ENCODE peak calls at places on chromosomes 5 and 9, in five cellular contexts. Q is IMR-90, U is H9, J is mesendoderm, S is mesenchymal stem cell. D is an unnamed sample.

GRCh38 chr5:58816181-58816731 is 233.4 kb downstream of the RAB3C start:
- DNase-seq in Q (no peak), U (no peak), S (no peak), J (no peak), D (no peak)

GRCh38 chr5:171579162-171579561 is 159.7 kb downstream of the FGF18 start:
- DNase-seq in Q (no peak), U (no peak), S (no peak), J (no peak), D (no peak)

GRCh38 chr9:1647776-1648175 is 367.4 kb upstream of the SMARCA2 start:
- DNase-seq in J (peak), S (no peak), U (no peak), Q (no peak), D (no peak)

GRCh38 chr5:139637438-139638089 is 10.6 kb upstream of the CXXC5 start:
- DNase-seq in J (peak), U (peak), S (peak), Q (peak), D (no peak)

GRCh38 chr9:126036881-126037291 is 289.7 kb downstream of the PBX3 start:
- DNase-seq in S (no peak), Q (no peak), U (no peak), J (no peak), D (no peak)

GRCh38 chr5:20570486-20570885 is 582.5 kb upstream of the CDH18 start:
- DNase-seq in Q (no peak), S (no peak), U (no peak), J (no peak), D (no peak)

GRCh38 chr5:117332341-117332740 is 757.7 kb upstream of the SEMA6A start:
- DNase-seq in S (no peak), J (no peak), Q (no peak), U (no peak), D (no peak)

GRCh38 chr9:123431581-123431980 is 75.6 kb downstream of the CRB2 start:
- DNase-seq in S (no peak), Q (no peak), U (no peak), J (no peak), D (no peak)

GRCh38 chr9:136023401-136024225 is 62.4 kb upstream of the UBAC1 start:
- DNase-seq in S (no peak), J (no peak), U (peak), Q (peak), D (no peak)

GRCh38 chr5:38008198-38008597 is 168.4 kb upstream of the GDNF start:
- DNase-seq in S (no peak), U (no peak), Q (no peak), J (no peak), D (no peak)

GRCh38 chr9:126707083-126707482 is 93.4 kb downstream of the LMX1B start:
- DNase-seq in U (no peak), J (no peak), S (no peak), Q (no peak), D (no peak)

GRCh38 chr5:109485030-109485429 is 75.3 kb upstream of the PJA2 start:
- DNase-seq in Q (no peak), J (no peak), S (peak), U (no peak), D (no peak)

GRCh38 chr5:177346820-177347219 is 4.6 kb downstream of the LMAN2 start:
- DNase-seq in Q (peak), J (no peak), U (no peak), S (no peak), D (no peak)

GRCh38 chr5:177344891-177345290 is 6.6 kb downstream of the LMAN2 start:
- DNase-seq in S (no peak), J (no peak), Q (no peak), U (no peak), D (no peak)

GRCh38 chr5:177349362-177349647 is 2.2 kb downstream of the LMAN2 start:
- DNase-seq in U (no peak), Q (no peak), S (no peak), J (no peak), D (no peak)

GRCh38 chr5:177349762-177350161 is 1.7 kb downstream of the LMAN2 start:
- DNase-seq in U (no peak), J (no peak), S (no peak), Q (no peak), D (no peak)

GRCh38 chr5:177347699-177348098 is 3.8 kb downstream of the LMAN2 start:
- DNase-seq in Q (no peak), S (no peak), J (no peak), U (no peak), D (no peak)
- H3K4ac ChIP-seq in Q (no peak), S (no peak), J (no peak), U (no peak), D (no peak)

DNA sequence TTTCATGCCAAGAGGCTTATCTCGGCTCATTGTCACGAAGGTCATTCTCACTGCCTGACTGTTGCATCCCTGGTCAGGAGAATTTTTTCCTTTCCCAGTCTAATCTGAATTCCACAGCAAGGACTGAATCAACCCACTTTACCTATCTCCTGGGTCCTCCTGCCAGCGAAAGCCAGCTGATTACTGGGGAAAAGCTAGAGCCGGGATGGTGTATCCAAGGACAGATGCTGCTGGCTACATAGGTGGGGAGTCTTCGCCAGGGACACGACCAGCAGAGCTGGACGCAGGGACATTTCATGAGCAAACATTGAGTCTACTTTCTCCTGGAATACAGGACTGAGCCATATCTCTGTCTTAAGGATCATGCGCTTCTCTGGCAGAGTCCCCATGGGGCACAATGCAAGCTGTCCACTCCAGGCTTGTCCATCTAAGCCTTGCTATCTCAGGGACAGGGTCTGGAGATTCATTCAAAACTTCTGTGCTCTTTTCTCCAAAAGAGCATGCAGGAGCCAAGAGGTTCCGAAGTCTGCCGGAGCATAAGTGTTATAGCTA is 6.4 kb upstream of the HAND1 start:
- DNase-seq in J (no peak), S (peak), Q (no peak), U (no peak), D (peak)
- H3K4ac ChIP-seq in J (no peak), S (no peak), Q (no peak), U (no peak), D (no peak)

GRCh38 chr9:86282077-86282978 is at the start of gene ISCA1:
- DNase-seq in J (peak), Q (peak), U (peak), S (peak), D (peak)

GRCh38 chr9:86277072-86277471 is 5.3 kb downstream of the ISCA1 start:
- DNase-seq in S (no peak), Q (no peak), U (no peak), J (no peak), D (no peak)

GRCh38 chr9:86280580-86280979 is 1.8 kb downstream of the ISCA1 start:
- DNase-seq in Q (no peak), S (no peak), J (no peak), U (no peak), D (no peak)

GRCh38 chr9:86281577-86282076 is 711 bp downstream of the ISCA1 start:
- DNase-seq in Q (no peak), U (peak), S (no peak), J (peak), D (peak)

DNA sequence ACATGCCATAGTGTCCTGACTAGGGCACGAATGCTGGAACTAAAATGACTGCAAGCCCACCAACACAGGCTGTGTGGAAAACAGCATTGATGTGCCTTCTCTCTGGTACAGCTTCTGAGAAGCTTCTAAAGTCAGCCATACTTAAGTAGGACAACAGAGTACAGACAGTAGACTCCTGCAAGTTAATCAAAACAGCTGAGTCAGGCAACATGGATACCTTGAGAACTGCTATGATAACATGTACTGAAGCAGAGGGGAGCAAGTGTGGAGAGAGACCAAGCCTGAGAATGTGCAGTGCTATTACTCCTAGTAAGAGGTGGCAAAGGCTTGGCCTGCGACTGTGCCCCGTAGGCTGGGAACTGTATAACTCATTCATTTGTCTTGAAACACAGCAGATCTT is 2.5 kb downstream of the ISCA1 start:
- DNase-seq in J (no peak), S (no peak), Q (no peak), U (no peak), D (no peak)
- H3K4ac ChIP-seq in J (no peak), S (no peak), Q (no peak), U (no peak), D (no peak)

GRCh38 chr5:140690376-140690932 is 716 bp downstream of the HARS1 start:
- DNase-seq in U (peak), Q (no peak), S (no peak), J (no peak), D (no peak)
- H3K4ac ChIP-seq in U (no peak), Q (peak), S (no peak), J (no peak), D (no peak)

GRCh38 chr9:34366365-34366764 is 10.3 kb downstream of the MYORG start:
- DNase-seq in Q (no peak), S (no peak), J (no peak), U (no peak), D (no peak)

GRCh38 chr9:34365282-34365681 is 11.4 kb downstream of the MYORG start:
- DNase-seq in S (no peak), J (no peak), U (no peak), Q (no peak), D (no peak)

GRCh38 chr9:34363619-34364351 is 12.9 kb downstream of the MYORG start:
- DNase-seq in S (no peak), Q (no peak), U (peak), J (peak), D (peak)

GRCh38 chr9:34362614-34363013 is 14.1 kb downstream of the MYORG start:
- DNase-seq in J (no peak), U (no peak), S (no peak), Q (no peak), D (no peak)
- H3K4ac ChIP-seq in J (peak), U (no peak), S (no peak), Q (no peak), D (no peak)

DNA sequence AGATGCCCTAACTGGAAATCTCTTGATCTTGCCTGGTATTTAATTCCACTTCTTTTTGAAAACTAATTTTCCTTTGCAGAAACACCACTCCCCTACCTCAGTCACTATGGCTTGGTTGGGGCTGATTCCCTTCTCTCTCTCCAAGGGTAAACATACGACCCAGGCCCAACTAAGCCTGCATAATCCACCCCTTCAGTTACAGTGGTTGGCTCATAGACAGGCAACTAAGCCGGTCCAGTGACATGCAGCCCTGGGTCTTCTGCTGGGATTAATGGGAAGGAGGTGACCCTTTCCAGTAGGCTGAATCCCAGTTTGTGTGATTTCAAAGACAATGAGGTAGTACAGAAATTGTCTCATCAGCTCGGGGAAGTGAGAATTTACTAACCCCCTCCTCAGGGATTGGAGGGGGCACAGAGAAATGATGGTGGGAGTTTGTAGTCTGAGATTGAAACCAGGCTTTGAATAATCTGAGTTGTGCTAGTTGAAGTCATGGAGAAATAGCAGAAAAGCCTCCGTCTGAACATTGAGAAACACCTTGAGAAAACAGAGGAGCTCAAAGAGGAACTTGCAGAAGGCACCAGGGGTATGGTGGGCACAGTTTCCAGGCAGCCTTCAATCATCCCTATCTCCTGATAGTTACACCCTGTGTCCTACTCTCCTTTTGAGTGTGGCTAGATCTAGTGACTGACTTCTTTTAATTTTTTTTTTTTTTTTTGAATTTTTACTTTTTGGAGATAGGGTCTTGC is 148.9 kb downstream of the GCNT1 start:
- DNase-seq in S (no peak), U (no peak), J (no peak), Q (no peak), D (no peak)
- H3K4ac ChIP-seq in S (no peak), U (no peak), J (no peak), Q (no peak), D (no peak)

GRCh38 chr9:129027224-129027684 is 877 bp downstream of the SH3GLB2 start:
- DNase-seq in U (no peak), Q (no peak), S (no peak), J (peak), D (no peak)
- H3K4ac ChIP-seq in U (no peak), Q (peak), S (peak), J (no peak), D (no peak)

GRCh38 chr9:130845901-130846381 is 10.9 kb downstream of the ABL1 start:
- DNase-seq in U (no peak), Q (peak), S (peak), J (no peak), D (no peak)
- H3K4ac ChIP-seq in U (no peak), Q (peak), S (peak), J (no peak), D (no peak)

DNA sequence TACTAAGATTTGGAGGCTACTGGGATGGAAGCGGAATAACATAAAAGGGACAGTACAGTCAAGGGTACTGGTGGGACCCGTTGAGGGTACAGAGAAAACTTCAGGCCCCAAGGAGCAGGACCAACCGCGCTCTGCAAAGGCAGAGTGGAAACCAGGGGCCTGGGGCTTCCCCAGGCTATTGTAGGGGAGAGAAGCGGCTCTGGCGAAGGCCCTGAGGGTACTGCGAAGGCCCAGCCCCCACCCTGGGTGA is 449 bp downstream of the TPM2 start:
- DNase-seq in J (no peak), U (no peak), S (no peak), Q (no peak), D (no peak)
- H3K4ac ChIP-seq in J (peak), U (no peak), S (peak), Q (peak), D (peak)

D was measured in neuronal stem cell.